ENCODE peak calls at places on chromosomes 6 and 20, in nine cellular contexts. B is HTR-8/SVneo; S is HEK293T; W is Peyer's patch; L is GM04504; X is activated CD4-positive, CD25-positive, alpha-beta regulatory T cell; R is D341Med; J is SK-N-MC; P is stimulated activated CD8-positive, alpha-beta memory T cell treated with anti-CD3 and anti-CD28 coated beads, Interleukin-4, amount 100 ng/mL, for 4 hours. A is an unnamed sample.

GRCh38 chr6:99997141-99997540 is 3.1 kb upstream of the MCHR2 start:
- DNase-seq in B (no peak), R (no peak), J (no peak), X (no peak), S (no peak), W (no peak), L (no peak), P (no peak), A (no peak)

GRCh38 chr6:24980507-24981384 is 45.0 kb upstream of the RIPOR2 start:
- DNase-seq in R (no peak), B (no peak), X (no peak), L (no peak), P (no peak), J (no peak), W (no peak), S (no peak), A (peak)

GRCh38 chr20:23568320-23569011 is at the start of gene CST9L:
- DNase-seq in B (no peak), X (no peak), S (no peak), W (no peak), L (no peak), P (no peak), J (no peak), R (no peak), A (no peak)

GRCh38 chr20:15643713-15644112 is 929.5 kb downstream of the KIF16B start:
- DNase-seq in S (peak), J (no peak), W (no peak), B (no peak), L (no peak), P (no peak), X (no peak), R (no peak), A (peak)

GRCh38 chr6:139540276-139540675 is 165.8 kb upstream of the CITED2 start:
- DNase-seq in J (no peak), R (no peak), L (peak), X (no peak), S (no peak), B (no peak), W (peak), P (peak), A (no peak)

GRCh38 chr20:64024141-64024990 is 11.6 kb upstream of the C20orf204 start:
- DNase-seq in W (no peak), J (no peak), S (no peak), P (no peak), R (no peak), B (no peak), L (no peak), X (no peak), A (no peak)

GRCh38 chr6:69771158-69771906 is 25.5 kb downstream of the LMBRD1 start:
- DNase-seq in S (no peak), R (no peak), W (no peak), X (no peak), J (peak), B (no peak), P (no peak), L (no peak), A (no peak)

GRCh38 chr20:32564921-32565734 is 20.0 kb downstream of the NOL4L start:
- DNase-seq in P (no peak), J (no peak), B (no peak), R (no peak), X (no peak), S (no peak), L (no peak), W (no peak), A (no peak)

GRCh38 chr6:149450679-149451360 is 34.0 kb downstream of the ZC3H12D start:
- DNase-seq in L (no peak), J (no peak), X (no peak), R (no peak), B (no peak), S (no peak), P (no peak), W (no peak), A (peak)

GRCh38 chr6:12516070-12516469 is 200.5 kb upstream of the PHACTR1 start:
- DNase-seq in J (no peak), B (no peak), L (no peak), R (no peak), X (no peak), W (no peak), P (no peak), S (no peak), A (peak)

GRCh38 chr6:142856857-142857608 is 87.9 kb downstream of the HIVEP2 start:
- DNase-seq in B (no peak), X (no peak), R (no peak), W (peak), J (no peak), P (no peak), S (no peak), L (no peak), A (no peak)

GRCh38 chr6:78999737-79000136 is 78.3 kb downstream of the PHIP start:
- DNase-seq in P (no peak), L (no peak), B (no peak), R (no peak), W (no peak), S (no peak), X (no peak), J (no peak), A (no peak)

GRCh38 chr6:22056398-22056797 is 240.4 kb downstream of the PRL start:
- DNase-seq in X (no peak), W (no peak), S (no peak), J (no peak), P (no peak), B (no peak), R (no peak), L (no peak), A (no peak)

GRCh38 chr6:87115402-87116135 is 20.7 kb upstream of the CGA start:
- DNase-seq in P (no peak), L (no peak), S (no peak), W (no peak), R (no peak), X (no peak), J (no peak), B (no peak), A (no peak)

GRCh38 chr6:116156405-116157326 is 30.7 kb upstream of the COL10A1 start:
- DNase-seq in L (no peak), B (no peak), P (no peak), X (no peak), R (no peak), J (no peak), W (no peak), S (no peak), A (no peak)

GRCh38 chr20:62822788-62823651 is 6.2 kb downstream of the COL9A3 start:
- DNase-seq in L (no peak), P (no peak), R (peak), S (peak), B (peak), X (no peak), J (no peak), W (peak), A (peak)

GRCh38 chr6:158226655-158227512 is 58.7 kb downstream of the GTF2H5 start:
- DNase-seq in R (no peak), P (no peak), L (no peak), X (no peak), W (no peak), B (no peak), J (no peak), S (no peak), A (peak)

GRCh38 chr6:44401138-44401537 is 13.6 kb downstream of the CDC5L start:
- DNase-seq in L (no peak), B (no peak), X (no peak), W (no peak), P (no peak), J (no peak), R (no peak), S (no peak), A (no peak)

GRCh38 chr20:34364013-34364382 is 925 bp downstream of the ITCH start:
- DNase-seq in P (no peak), X (no peak), W (no peak), R (no peak), L (no peak), J (no peak), S (no peak), B (no peak), A (no peak)

GRCh38 chr6:163999475-164000125 is 585.1 kb downstream of the QKI start:
- DNase-seq in L (no peak), P (no peak), X (no peak), J (no peak), W (no peak), S (no peak), B (no peak), R (no peak), A (no peak)

GRCh38 chr6:148231572-148231971 is 111.1 kb upstream of the SASH1 start:
- DNase-seq in W (no peak), R (no peak), L (no peak), B (peak), X (no peak), J (no peak), P (no peak), S (no peak), A (no peak)

GRCh38 chr6:42249279-42249678 is 31.6 kb upstream of the MRPS10 start:
- DNase-seq in R (no peak), J (no peak), L (peak), S (no peak), X (no peak), B (no peak), W (no peak), P (no peak), A (no peak)

GRCh38 chr6:22940571-22941290 is 371.4 kb downstream of the HDGFL1 start:
- DNase-seq in B (no peak), L (peak), X (no peak), W (no peak), P (no peak), S (no peak), J (no peak), R (no peak), A (no peak)

GRCh38 chr6:168250250-168250649 is 69.3 kb downstream of the DACT2 start:
- DNase-seq in R (no peak), L (no peak), J (no peak), X (no peak), B (no peak), W (no peak), P (no peak), S (no peak), A (no peak)

GRCh38 chr6:106132153-106132698 is 46.1 kb downstream of the PRDM1 start:
- DNase-seq in R (no peak), B (no peak), X (no peak), S (no peak), W (no peak), P (no peak), L (no peak), J (no peak), A (no peak)

GRCh38 chr6:39819226-39819625 is 27.1 kb downstream of the DAAM2 start:
- DNase-seq in S (no peak), L (no peak), B (no peak), W (no peak), X (no peak), P (no peak), J (no peak), R (no peak), A (peak)

GRCh38 chr20:46222521-46223007 is 85.7 kb downstream of the CDH22 start:
- DNase-seq in S (no peak), B (no peak), J (no peak), R (no peak), X (no peak), W (no peak), L (no peak), P (no peak), A (no peak)

GRCh38 chr6:44309092-44309491 is 4.1 kb downstream of the AARS2 start:
- DNase-seq in J (no peak), R (no peak), L (peak), S (no peak), B (peak), X (no peak), W (no peak), P (no peak), A (no peak)

A was measured in DMS53.